ENCODE peak calls at places on chromosomes 3 and 15, in four cellular contexts. L is SK-N-SH, F is AG04449, R is IMR-90. H is an unnamed sample.

GRCh38 chr3:55544219-55544618 is 57.1 kb upstream of the WNT5A start:
- DNase-seq in R (no peak), L (no peak), F (no peak), H (no peak)

GRCh38 chr15:31934821-31935220 is 95.5 kb upstream of the CHRNA7 start:
- DNase-seq in L (no peak), R (no peak), F (no peak), H (peak)

GRCh38 chr15:29925227-29926082 is 103.2 kb upstream of the TJP1 start:
- DNase-seq in F (no peak), L (peak), R (peak), H (no peak)

GRCh38 chr3:158395421-158395820 is 175.6 kb upstream of the MLF1 start:
- DNase-seq in R (no peak), F (no peak), L (no peak), H (no peak)

GRCh38 chr3:159817136-159817535 is 171.5 kb upstream of the IL12A start:
- DNase-seq in R (no peak), F (no peak), L (no peak), H (no peak)

GRCh38 chr3:173739716-173740115 is 342.2 kb downstream of the NLGN1 start:
- DNase-seq in R (peak), L (no peak), F (no peak), H (no peak)

GRCh38 chr3:15903776-15904720 is 106.3 kb upstream of the ANKRD28 start:
- DNase-seq in F (no peak), L (no peak), R (no peak), H (no peak)

GRCh38 chr3:175980731-175981130 is 1121.6 kb downstream of the NAALADL2 start:
- DNase-seq in F (peak), R (peak), L (no peak), H (no peak)

GRCh38 chr15:75673426-75674247 is 25.9 kb downstream of the SNX33 start:
- DNase-seq in F (no peak), R (peak), L (no peak), H (peak)

GRCh38 chr15:99446565-99447496 is 119.0 kb upstream of the MEF2A start:
- DNase-seq in R (no peak), L (peak), F (no peak), H (no peak)

GRCh38 chr3:141764946-141765345 is 1.7 kb downstream of the GRK7 start:
- DNase-seq in R (peak), L (no peak), F (no peak), H (no peak)

GRCh38 chr3:43948013-43948412 is 257.3 kb downstream of the ABHD5 start:
- DNase-seq in F (no peak), R (no peak), L (no peak), H (no peak)

GRCh38 chr15:72229076-72229946 is 1.7 kb downstream of the PKM start:
- DNase-seq in R (peak), F (no peak), L (peak), H (no peak)

GRCh38 chr15:68366314-68366713 is 65.6 kb downstream of the ITGA11 start:
- DNase-seq in R (no peak), F (no peak), L (no peak), H (no peak)

GRCh38 chr3:188927971-188928370 is 243.8 kb upstream of the TPRG1 start:
- DNase-seq in R (no peak), F (no peak), L (no peak), H (no peak)

GRCh38 chr3:72375237-72376154 is 472.7 kb downstream of the SHQ1 start:
- DNase-seq in R (no peak), L (no peak), F (no peak), H (no peak)

GRCh38 chr15:80073197-80073596 is 13.7 kb downstream of the ZFAND6 start:
- DNase-seq in L (no peak), F (no peak), R (no peak), H (no peak)
- H3K4me3 ChIP-seq in L (peak), F (peak), R (peak), H (peak)

GRCh38 chr3:79491029-79491634 is 276.7 kb downstream of the ROBO1 start:
- DNase-seq in L (no peak), F (no peak), R (no peak), H (no peak)

GRCh38 chr3:79488407-79488806 is 279.4 kb downstream of the ROBO1 start:
- DNase-seq in F (no peak), L (no peak), R (no peak), H (no peak)

DNA sequence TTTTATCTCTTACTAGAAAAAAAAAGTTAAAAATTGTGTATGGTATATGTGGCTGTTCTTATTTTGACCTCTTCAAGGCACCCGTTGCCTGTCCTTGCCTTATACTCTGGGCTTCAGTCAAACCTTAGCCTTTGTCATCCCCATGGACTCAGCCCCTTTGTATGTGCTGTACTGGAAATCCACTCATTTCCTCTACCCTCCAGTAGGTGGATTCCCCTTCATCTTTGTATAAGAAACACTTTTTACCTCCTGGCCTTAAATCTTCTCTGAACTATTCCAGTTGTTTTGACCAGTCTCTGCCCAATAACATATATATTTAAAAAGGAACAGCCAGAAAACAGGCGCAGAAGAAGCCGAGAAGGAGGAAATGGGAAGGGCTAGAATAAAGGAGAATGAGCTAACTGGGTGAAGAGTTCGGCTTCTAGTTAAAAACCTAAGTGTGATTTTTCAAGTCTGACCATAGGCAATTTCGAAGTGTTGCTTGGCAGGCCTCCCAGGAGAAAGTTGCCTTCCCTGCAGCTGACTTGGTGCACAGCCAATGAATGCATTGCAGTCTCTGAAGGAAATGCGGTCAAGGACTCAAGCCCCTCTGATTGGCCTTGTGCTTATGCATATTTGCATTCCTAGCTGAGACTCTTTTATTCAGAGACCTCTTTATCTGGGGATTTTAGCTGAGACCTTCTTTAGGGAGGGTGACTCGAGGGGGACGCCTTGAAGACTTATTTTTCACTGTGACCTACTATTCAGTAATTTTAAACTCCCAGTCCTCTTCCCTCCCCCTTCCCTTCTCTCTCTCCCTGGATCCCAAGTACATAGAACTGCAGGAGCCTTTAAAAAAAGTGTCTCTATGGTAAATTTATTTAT is 277.4 kb downstream of the ROBO1 start:
- DNase-seq in R (peak), L (no peak), F (no peak), H (no peak)
- TF ChIP-seq CTCF in R (no peak), L (peak), F (no peak), H (no peak)

GRCh38 chr3:130967281-130967680 is 59.3 kb downstream of the ASTE1 start:
- DNase-seq in R (no peak), L (no peak), F (no peak), H (no peak)

GRCh38 chr3:130960139-130960779 is 66.4 kb downstream of the ASTE1 start:
- DNase-seq in L (no peak), R (peak), F (no peak), H (no peak)

GRCh38 chr3:130961458-130961857 is 65.2 kb downstream of the ASTE1 start:
- DNase-seq in L (no peak), R (no peak), F (no peak), H (no peak)

GRCh38 chr3:130963878-130964277 is 62.7 kb downstream of the ASTE1 start:
- DNase-seq in F (peak), L (no peak), R (peak), H (peak)

GRCh38 chr3:130963444-130963843 is 63.2 kb downstream of the ASTE1 start:
- DNase-seq in L (no peak), F (no peak), R (peak), H (no peak)
- H3K4me3 ChIP-seq in L (no peak), F (no peak), R (no peak), H (no peak)

GRCh38 chr15:27906802-27907201 is 192.3 kb downstream of the OCA2 start:
- DNase-seq in R (no peak), L (no peak), F (no peak), H (no peak)

GRCh38 chr15:27912283-27912682 is 186.8 kb downstream of the OCA2 start:
- DNase-seq in L (no peak), R (no peak), F (no peak), H (no peak)
- TF ChIP-seq CTCF in L (no peak), R (no peak), F (no peak), H (no peak)

H was measured in retinal pigment epithelial cell.